ENCODE peak calls at places on chromosomes 1 and 21, in ten cellular contexts. One of them, this sample, is unnamed.

GRCh38 chr1:219798283-219799030 is 129.9 kb downstream of the SLC30A10 start:
- DNase-seq in EL: peak
- DNase-seq in cardiac fibroblast: peak
- DNase-seq in stimulated activated CD8-positive, alpha-beta memory T cell treated with anti-CD3 and anti-CD28 coated beads, Interleukin-15, amount 100 ng/mL, for 24 hours: no peak
- DNase-seq in globus pallidus: no peak
- DNase-seq in HCEC 1CT: peak
- DNase-seq in EH: peak
- DNase-seq in stimulated activated CD4-positive, alpha-beta T cell treated with anti-CD3 and anti-CD28 coated beads, Interleukin-2, amount 100 ng/mL, for 48 hours: no peak
- DNase-seq in non-pigmented ciliary epithelial cell: no peak
- DNase-seq in cerebellar cortex: no peak
- DNase-seq in this sample: no peak

GRCh38 chr1:99749948-99750347 is 16.5 kb downstream of the FRRS1 start:
- DNase-seq in EL: no peak
- DNase-seq in cardiac fibroblast: no peak
- DNase-seq in stimulated activated CD8-positive, alpha-beta memory T cell treated with anti-CD3 and anti-CD28 coated beads, Interleukin-15, amount 100 ng/mL, for 24 hours: no peak
- DNase-seq in globus pallidus: no peak
- DNase-seq in HCEC 1CT: no peak
- DNase-seq in EH: no peak
- DNase-seq in stimulated activated CD4-positive, alpha-beta T cell treated with anti-CD3 and anti-CD28 coated beads, Interleukin-2, amount 100 ng/mL, for 48 hours: no peak
- DNase-seq in non-pigmented ciliary epithelial cell: no peak
- DNase-seq in cerebellar cortex: no peak
- DNase-seq in this sample: no peak

GRCh38 chr1:37846634-37847339 is 12.6 kb downstream of the MTF1 start:
- DNase-seq in EL: no peak
- DNase-seq in cardiac fibroblast: no peak
- DNase-seq in stimulated activated CD8-positive, alpha-beta memory T cell treated with anti-CD3 and anti-CD28 coated beads, Interleukin-15, amount 100 ng/mL, for 24 hours: no peak
- DNase-seq in globus pallidus: no peak
- DNase-seq in HCEC 1CT: no peak
- DNase-seq in EH: no peak
- DNase-seq in stimulated activated CD4-positive, alpha-beta T cell treated with anti-CD3 and anti-CD28 coated beads, Interleukin-2, amount 100 ng/mL, for 48 hours: no peak
- DNase-seq in non-pigmented ciliary epithelial cell: no peak
- DNase-seq in cerebellar cortex: no peak
- DNase-seq in this sample: no peak

GRCh38 chr1:28893403-28894102 is 20.8 kb upstream of the EPB41 start:
- DNase-seq in EL: peak
- DNase-seq in cardiac fibroblast: peak
- DNase-seq in stimulated activated CD8-positive, alpha-beta memory T cell treated with anti-CD3 and anti-CD28 coated beads, Interleukin-15, amount 100 ng/mL, for 24 hours: no peak
- DNase-seq in globus pallidus: no peak
- DNase-seq in HCEC 1CT: peak
- DNase-seq in EH: peak
- DNase-seq in stimulated activated CD4-positive, alpha-beta T cell treated with anti-CD3 and anti-CD28 coated beads, Interleukin-2, amount 100 ng/mL, for 48 hours: no peak
- DNase-seq in non-pigmented ciliary epithelial cell: no peak
- DNase-seq in cerebellar cortex: no peak
- DNase-seq in this sample: no peak

GRCh38 chr1:234597894-234598293 is 12.1 kb downstream of the IRF2BP2 start:
- DNase-seq in EL: peak
- DNase-seq in cardiac fibroblast: peak
- DNase-seq in stimulated activated CD8-positive, alpha-beta memory T cell treated with anti-CD3 and anti-CD28 coated beads, Interleukin-15, amount 100 ng/mL, for 24 hours: no peak
- DNase-seq in globus pallidus: peak
- DNase-seq in HCEC 1CT: peak
- DNase-seq in EH: peak
- DNase-seq in stimulated activated CD4-positive, alpha-beta T cell treated with anti-CD3 and anti-CD28 coated beads, Interleukin-2, amount 100 ng/mL, for 48 hours: peak
- DNase-seq in non-pigmented ciliary epithelial cell: no peak
- DNase-seq in cerebellar cortex: peak
- DNase-seq in this sample: peak

GRCh38 chr1:1832820-1833219 is 54.5 kb upstream of the NADK start:
- DNase-seq in EL: no peak
- DNase-seq in cardiac fibroblast: peak
- DNase-seq in stimulated activated CD8-positive, alpha-beta memory T cell treated with anti-CD3 and anti-CD28 coated beads, Interleukin-15, amount 100 ng/mL, for 24 hours: no peak
- DNase-seq in globus pallidus: no peak
- DNase-seq in HCEC 1CT: no peak
- DNase-seq in EH: peak
- DNase-seq in stimulated activated CD4-positive, alpha-beta T cell treated with anti-CD3 and anti-CD28 coated beads, Interleukin-2, amount 100 ng/mL, for 48 hours: no peak
- DNase-seq in non-pigmented ciliary epithelial cell: no peak
- DNase-seq in cerebellar cortex: no peak
- DNase-seq in this sample: no peak

GRCh38 chr1:22854688-22855565 is 117.7 kb downstream of the LACTBL1 start:
- DNase-seq in EL: no peak
- DNase-seq in cardiac fibroblast: no peak
- DNase-seq in stimulated activated CD8-positive, alpha-beta memory T cell treated with anti-CD3 and anti-CD28 coated beads, Interleukin-15, amount 100 ng/mL, for 24 hours: no peak
- DNase-seq in globus pallidus: no peak
- DNase-seq in HCEC 1CT: no peak
- DNase-seq in EH: no peak
- DNase-seq in stimulated activated CD4-positive, alpha-beta T cell treated with anti-CD3 and anti-CD28 coated beads, Interleukin-2, amount 100 ng/mL, for 48 hours: no peak
- DNase-seq in non-pigmented ciliary epithelial cell: no peak
- DNase-seq in cerebellar cortex: no peak
- DNase-seq in this sample: no peak

GRCh38 chr1:9822897-9823692 is 670 bp downstream of the CLSTN1 start:
- DNase-seq in EL: peak
- DNase-seq in cardiac fibroblast: peak
- DNase-seq in stimulated activated CD8-positive, alpha-beta memory T cell treated with anti-CD3 and anti-CD28 coated beads, Interleukin-15, amount 100 ng/mL, for 24 hours: no peak
- DNase-seq in globus pallidus: no peak
- DNase-seq in HCEC 1CT: peak
- DNase-seq in EH: peak
- DNase-seq in stimulated activated CD4-positive, alpha-beta T cell treated with anti-CD3 and anti-CD28 coated beads, Interleukin-2, amount 100 ng/mL, for 48 hours: peak
- DNase-seq in non-pigmented ciliary epithelial cell: no peak
- DNase-seq in cerebellar cortex: peak
- DNase-seq in this sample: peak

GRCh38 chr21:17371470-17371869 is 141.4 kb upstream of the CXADR start:
- DNase-seq in EL: peak
- DNase-seq in cardiac fibroblast: peak
- DNase-seq in stimulated activated CD8-positive, alpha-beta memory T cell treated with anti-CD3 and anti-CD28 coated beads, Interleukin-15, amount 100 ng/mL, for 24 hours: no peak
- DNase-seq in globus pallidus: no peak
- DNase-seq in HCEC 1CT: no peak
- DNase-seq in EH: peak
- DNase-seq in stimulated activated CD4-positive, alpha-beta T cell treated with anti-CD3 and anti-CD28 coated beads, Interleukin-2, amount 100 ng/mL, for 48 hours: no peak
- DNase-seq in non-pigmented ciliary epithelial cell: peak
- DNase-seq in cerebellar cortex: no peak
- DNase-seq in this sample: no peak

GRCh38 chr1:39407889-39408640 is 83.4 kb upstream of the BMP8A start:
- DNase-seq in EL: no peak
- DNase-seq in cardiac fibroblast: peak
- DNase-seq in stimulated activated CD8-positive, alpha-beta memory T cell treated with anti-CD3 and anti-CD28 coated beads, Interleukin-15, amount 100 ng/mL, for 24 hours: no peak
- DNase-seq in globus pallidus: no peak
- DNase-seq in HCEC 1CT: no peak
- DNase-seq in EH: no peak
- DNase-seq in stimulated activated CD4-positive, alpha-beta T cell treated with anti-CD3 and anti-CD28 coated beads, Interleukin-2, amount 100 ng/mL, for 48 hours: no peak
- DNase-seq in non-pigmented ciliary epithelial cell: no peak
- DNase-seq in cerebellar cortex: no peak
- DNase-seq in this sample: no peak

GRCh38 chr1:208158640-208159541 is 85.3 kb downstream of the PLXNA2 start:
- DNase-seq in EL: no peak
- DNase-seq in cardiac fibroblast: no peak
- DNase-seq in stimulated activated CD8-positive, alpha-beta memory T cell treated with anti-CD3 and anti-CD28 coated beads, Interleukin-15, amount 100 ng/mL, for 24 hours: no peak
- DNase-seq in globus pallidus: no peak
- DNase-seq in HCEC 1CT: no peak
- DNase-seq in EH: peak
- DNase-seq in stimulated activated CD4-positive, alpha-beta T cell treated with anti-CD3 and anti-CD28 coated beads, Interleukin-2, amount 100 ng/mL, for 48 hours: no peak
- DNase-seq in non-pigmented ciliary epithelial cell: no peak
- DNase-seq in cerebellar cortex: no peak
- DNase-seq in this sample: peak

GRCh38 chr1:6502000-6502891 is 10.8 kb upstream of the PLEKHG5 start:
- DNase-seq in EL: no peak
- DNase-seq in cardiac fibroblast: peak
- DNase-seq in stimulated activated CD8-positive, alpha-beta memory T cell treated with anti-CD3 and anti-CD28 coated beads, Interleukin-15, amount 100 ng/mL, for 24 hours: no peak
- DNase-seq in globus pallidus: no peak
- DNase-seq in HCEC 1CT: no peak
- DNase-seq in EH: no peak
- DNase-seq in stimulated activated CD4-positive, alpha-beta T cell treated with anti-CD3 and anti-CD28 coated beads, Interleukin-2, amount 100 ng/mL, for 48 hours: no peak
- DNase-seq in non-pigmented ciliary epithelial cell: no peak
- DNase-seq in cerebellar cortex: no peak
- DNase-seq in this sample: peak

GRCh38 chr1:48675251-48675650 is 101.4 kb downstream of the BEND5 start:
- DNase-seq in EL: no peak
- DNase-seq in cardiac fibroblast: peak
- DNase-seq in stimulated activated CD8-positive, alpha-beta memory T cell treated with anti-CD3 and anti-CD28 coated beads, Interleukin-15, amount 100 ng/mL, for 24 hours: no peak
- DNase-seq in globus pallidus: no peak
- DNase-seq in HCEC 1CT: no peak
- DNase-seq in EH: no peak
- DNase-seq in stimulated activated CD4-positive, alpha-beta T cell treated with anti-CD3 and anti-CD28 coated beads, Interleukin-2, amount 100 ng/mL, for 48 hours: no peak
- DNase-seq in non-pigmented ciliary epithelial cell: no peak
- DNase-seq in cerebellar cortex: no peak
- DNase-seq in this sample: no peak

GRCh38 chr1:8104278-8105236 is 78.4 kb upstream of the ERRFI1 start:
- DNase-seq in EL: no peak
- DNase-seq in cardiac fibroblast: no peak
- DNase-seq in stimulated activated CD8-positive, alpha-beta memory T cell treated with anti-CD3 and anti-CD28 coated beads, Interleukin-15, amount 100 ng/mL, for 24 hours: no peak
- DNase-seq in globus pallidus: no peak
- DNase-seq in HCEC 1CT: no peak
- DNase-seq in EH: no peak
- DNase-seq in stimulated activated CD4-positive, alpha-beta T cell treated with anti-CD3 and anti-CD28 coated beads, Interleukin-2, amount 100 ng/mL, for 48 hours: no peak
- DNase-seq in non-pigmented ciliary epithelial cell: no peak
- DNase-seq in cerebellar cortex: no peak
- DNase-seq in this sample: no peak

GRCh38 chr1:25743164-25744139 is 56.5 kb upstream of the SELENON start:
- DNase-seq in EL: no peak
- DNase-seq in cardiac fibroblast: peak
- DNase-seq in stimulated activated CD8-positive, alpha-beta memory T cell treated with anti-CD3 and anti-CD28 coated beads, Interleukin-15, amount 100 ng/mL, for 24 hours: no peak
- DNase-seq in globus pallidus: peak
- DNase-seq in HCEC 1CT: no peak
- DNase-seq in EH: no peak
- DNase-seq in stimulated activated CD4-positive, alpha-beta T cell treated with anti-CD3 and anti-CD28 coated beads, Interleukin-2, amount 100 ng/mL, for 48 hours: no peak
- DNase-seq in non-pigmented ciliary epithelial cell: no peak
- DNase-seq in cerebellar cortex: no peak
- DNase-seq in this sample: peak